ENCODE peak calls at places on chromosomes 11 and 22, in six cellular contexts. Z, E, P, C, I and D are unnamed samples.
A peak's percentile ranks its signal among the peaks of the same experiment; 100 is the strongest.

GRCh38 chr11:68021167-68021787 is 9.2 kb upstream of the NDUFS8 start:
- DNase-seq in Z (no peak), C (no peak), I (no peak), P (peak; percentile 70), E (no peak), D (no peak)

GRCh38 chr11:19242184-19242932 is 1.6 kb upstream of the E2F8 start:
- DNase-seq in P (peak; percentile 52), Z (no peak), E (no peak), I (no peak), C (no peak), D (no peak)

GRCh38 chr11:35583843-35584242 is 34.4 kb upstream of the FJX1 start:
- DNase-seq in Z (no peak), P (no peak), I (no peak), E (no peak), C (no peak), D (no peak)

GRCh38 chr11:45765836-45766235 is 39.1 kb upstream of the SLC35C1 start:
- DNase-seq in P (no peak), I (no peak), E (no peak), C (no peak), Z (no peak), D (no peak)

GRCh38 chr11:13008625-13009475 is at the start of gene RASSF10:
- DNase-seq in C (peak; percentile 90), E (no peak), I (no peak), Z (peak; percentile 82), P (peak; percentile 98), D (no peak)

GRCh38 chr22:19554834-19555404 is 30.7 kb upstream of the CLDN5 start:
- DNase-seq in Z (no peak), P (peak; percentile 62), E (no peak), I (no peak), C (peak; percentile 55), D (no peak)

GRCh38 chr22:29503811-29504372 is 23.9 kb downstream of the NEFH start:
- DNase-seq in I (no peak), Z (peak; percentile 60), P (peak; percentile 34), C (no peak), E (peak; percentile 62), D (no peak)

GRCh38 chr11:22690891-22691290 is 24.5 kb downstream of the GAS2 start:
- DNase-seq in I (no peak), E (no peak), C (no peak), Z (no peak), P (no peak), D (no peak)

GRCh38 chr11:70076461-70076931 is 1.6 kb upstream of the ANO1 start:
- DNase-seq in E (no peak), P (no peak), Z (no peak), C (no peak), I (no peak), D (no peak)

GRCh38 chr11:94028436-94028835 is 7.3 kb downstream of the HEPHL1 start:
- DNase-seq in Z (no peak), I (no peak), E (peak; percentile 15), C (no peak), P (peak; percentile 11), D (no peak)

GRCh38 chr11:94876645-94877445 is 96.5 kb downstream of the CWC15 start:
- DNase-seq in P (peak; percentile 88), E (peak; percentile 96), Z (peak; percentile 90), C (no peak), I (peak; percentile 44), D (peak; percentile 20)

GRCh38 chr11:119315139-119316016 is 1.6 kb downstream of the MCAM start:
- DNase-seq in P (peak; percentile 78), E (no peak), C (no peak), I (peak; percentile 52), Z (peak; percentile 59), D (peak; percentile 64)

GRCh38 chr11:35761887-35762286 is 99.3 kb downstream of the TRIM44 start:
- DNase-seq in I (no peak), C (no peak), P (no peak), E (no peak), Z (no peak), D (no peak)

GRCh38 chr22:45889539-45890350 is 87.2 kb downstream of the WNT7B start:
- DNase-seq in Z (no peak), E (no peak), C (no peak), P (peak; percentile 77), I (no peak), D (no peak)

GRCh38 chr22:49124588-49124987 is 703.1 kb downstream of the BRD1 start:
- DNase-seq in P (peak; percentile 61), Z (no peak), C (no peak), E (no peak), I (no peak), D (no peak)

GRCh38 chr11:118911113-118911879 is 14.4 kb downstream of the BCL9L start:
- DNase-seq in I (no peak), P (peak; percentile 66), Z (no peak), E (no peak), C (peak; percentile 61), D (no peak)

GRCh38 chr11:110901441-110901840 is 189.2 kb upstream of the ARHGAP20 start:
- DNase-seq in Z (no peak), E (no peak), I (no peak), C (no peak), P (no peak), D (no peak)

GRCh38 chr11:123219066-123219697 is 24.1 kb upstream of the CLMP start:
- DNase-seq in Z (no peak), E (no peak), I (no peak), C (no peak), P (no peak), D (no peak)

GRCh38 chr22:22060200-22061084 is 77.9 kb upstream of the TOP3B start:
- DNase-seq in I (peak; percentile 41), Z (peak; percentile 46), C (peak; percentile 46), E (no peak), P (peak; percentile 64), D (no peak)

GRCh38 chr11:38254849-38255248 is 1656.8 kb upstream of the RAG2 start:
- DNase-seq in E (no peak), Z (no peak), P (no peak), I (no peak), C (no peak), D (no peak)

GRCh38 chr22:46633334-46633890 is 13.2 kb downstream of the GRAMD4 start:
- DNase-seq in Z (no peak), P (no peak), I (no peak), C (no peak), E (no peak), D (no peak)